ENCODE peak calls at places on chromosomes 16 and 17, in ten cellular contexts. T, L, C, D, E, V, R, H, A and K are unnamed samples.

GRCh38 chr17:17919169-17920107 is 52.8 kb downstream of the TOM1L2 start:
- DNase-seq in T (peak; percentile 78), L (peak; percentile 91), C (peak; percentile 85), D (peak; percentile 83), E (peak; percentile 60), V (peak; percentile 54), R (peak; percentile 86), H (no peak), A (peak; percentile 58), K (peak; percentile 74)

GRCh38 chr17:489758-490329 is 137.2 kb upstream of the RPH3AL start:
- DNase-seq in T (peak; percentile 35), L (peak; percentile 36), C (peak; percentile 67), D (no peak), E (peak; percentile 49), V (no peak), R (no peak), H (no peak), A (no peak), K (peak; percentile 43)

GRCh38 chr16:84947996-84948854 is 63.1 kb downstream of the ZDHHC7 start:
- DNase-seq in T (no peak), L (no peak), C (no peak), D (no peak), E (no peak), V (no peak), R (no peak), H (no peak), A (no peak), K (no peak)

GRCh38 chr17:76427457-76428231 is 25.3 kb downstream of the UBE2O start:
- DNase-seq in T (peak; percentile 84), L (no peak), C (no peak), D (no peak), E (peak; percentile 43), V (no peak), R (no peak), H (no peak), A (no peak), K (no peak)

GRCh38 chr16:64475627-64476351 is 646.1 kb downstream of the CDH11 start:
- DNase-seq in T (peak; percentile 58), L (peak; percentile 10), C (no peak), D (no peak), E (no peak), V (no peak), R (no peak), H (no peak), A (no peak), K (no peak)

GRCh38 chr16:25135239-25135878 is 23.8 kb downstream of the LCMT1 start:
- DNase-seq in T (no peak), L (no peak), C (no peak), D (no peak), E (no peak), V (no peak), R (no peak), H (no peak), A (no peak), K (no peak)

GRCh38 chr16:70399326-70399725 is 39.6 kb downstream of the ST3GAL2 start:
- DNase-seq in T (no peak), L (no peak), C (no peak), D (no peak), E (no peak), V (no peak), R (no peak), H (no peak), A (no peak), K (no peak)

GRCh38 chr16:53131050-53131362 is 76.2 kb downstream of the CHD9 start:
- DNase-seq in T (no peak), L (no peak), C (no peak), D (no peak), E (no peak), V (no peak), R (no peak), H (no peak), A (no peak), K (no peak)

GRCh38 chr16:1678500-1679098 is 520 bp downstream of the JPT2 start:
- DNase-seq in T (peak; percentile 36), L (peak; percentile 75), C (no peak), D (peak; percentile 32), E (peak; percentile 29), V (no peak), R (peak; percentile 57), H (peak; percentile 84), A (no peak), K (peak; percentile 67)

GRCh38 chr16:56518435-56518834 is 1.4 kb downstream of the BBS2 start:
- DNase-seq in T (no peak), L (no peak), C (no peak), D (no peak), E (no peak), V (no peak), R (peak; percentile 74), H (no peak), A (no peak), K (no peak)

GRCh38 chr16:55000595-55000994 is 69.9 kb downstream of the IRX5 start:
- DNase-seq in T (no peak), L (peak; percentile 28), C (no peak), D (no peak), E (no peak), V (no peak), R (no peak), H (no peak), A (no peak), K (no peak)

DNA sequence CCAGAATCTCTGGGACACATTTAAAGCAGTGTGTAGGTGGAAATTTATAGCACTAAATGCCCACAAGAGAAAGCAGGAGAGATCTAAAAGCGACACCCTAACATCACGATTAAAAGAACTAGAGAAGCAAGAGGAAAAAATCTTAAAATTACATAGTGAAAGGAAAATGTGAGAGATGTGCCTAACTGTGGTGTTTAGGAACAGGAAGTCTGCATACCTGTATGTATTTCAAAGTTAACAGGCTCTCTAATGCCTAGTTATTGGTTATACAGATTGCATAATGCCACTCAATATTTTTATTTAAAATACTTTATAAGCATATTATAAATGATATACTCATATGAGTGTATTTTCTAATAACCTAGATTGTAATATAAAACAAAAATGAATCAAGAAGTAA is 25.9 kb downstream of the ZNF267 start:
- DNase-seq in T (no peak), L (no peak), C (no peak), D (no peak), E (no peak), V (no peak), R (no peak), H (no peak), A (no peak), K (no peak)
- H3K9me3 ChIP-seq in T (peaks cover 2% of the 10 kb centered on the region), L (peaks cover 34% of the 10 kb centered on the region), C (peaks cover 20% of the 10 kb centered on the region), D (no peaks in the 10 kb centered on the region), E (peaks cover 5% of the 10 kb centered on the region), V (peaks cover 15% of the 10 kb centered on the region), R (peaks cover 6% of the 10 kb centered on the region), H (no peaks in the 10 kb centered on the region), A (peaks cover 69% of the 10 kb centered on the region), K (no peaks in the 10 kb centered on the region)

GRCh38 chr17:40452074-40452787 is 9.0 kb downstream of the IGFBP4 start:
- DNase-seq in T (no peak), L (peak; percentile 61), C (no peak), D (peak; percentile 87), E (peak; percentile 60), V (no peak), R (no peak), H (no peak), A (no peak), K (no peak)

GRCh38 chr17:40456396-40456951 is 13.2 kb downstream of the IGFBP4 start:
- DNase-seq in T (no peak), L (no peak), C (no peak), D (no peak), E (peak; percentile 66), V (no peak), R (peak; percentile 31), H (no peak), A (no peak), K (no peak)

GRCh38 chr17:40451420-40451819 is 8.2 kb downstream of the IGFBP4 start:
- DNase-seq in T (no peak), L (peak; percentile 84), C (peak; percentile 89), D (peak; percentile 91), E (peak; percentile 86), V (no peak), R (peak; percentile 75), H (no peak), A (peak; percentile 87), K (no peak)

GRCh38 chr17:40452921-40453378 is 9.7 kb downstream of the IGFBP4 start:
- DNase-seq in T (no peak), L (peak; percentile 15), C (no peak), D (no peak), E (no peak), V (no peak), R (no peak), H (no peak), A (no peak), K (no peak)

GRCh38 chr17:40453881-40454630 is 10.8 kb downstream of the IGFBP4 start:
- DNase-seq in T (no peak), L (no peak), C (no peak), D (no peak), E (no peak), V (no peak), R (no peak), H (no peak), A (no peak), K (no peak)
- H3K27ac ChIP-seq in T (no peak overlapping the region), L (no peak overlapping the region), C (no peak overlapping the region), D (peak overlapping the region; percentile 94), E (peak overlapping the region; percentile 66), V (no peak overlapping the region), R (peak overlapping the region; percentile 86), H (no peak overlapping the region), A (peak overlapping the region; percentile 97), K (no peak overlapping the region)

GRCh38 chr16:68744744-68745280 is 7.7 kb downstream of the CDH1 start:
- DNase-seq in T (no peak), L (peak; percentile 88), C (no peak), D (no peak), E (no peak), V (peak; percentile 88), R (no peak), H (peak; percentile 77), A (no peak), K (no peak)
- H3K4me3 ChIP-seq in T (no peak overlapping the region), L (no peak overlapping the region), C (no peak overlapping the region), D (no peak overlapping the region), E (no peak overlapping the region), V (peak overlapping the region; percentile 41), R (no peak overlapping the region), H (no peak overlapping the region), A (no peak overlapping the region), K (no peak overlapping the region)

GRCh38 chr17:82946081-82946480 is 106.3 kb upstream of the ZNF750 start:
- DNase-seq in T (no peak), L (no peak), C (no peak), D (no peak), E (no peak), V (no peak), R (no peak), H (no peak), A (no peak), K (no peak)

GRCh38 chr17:82947051-82947991 is 107.5 kb upstream of the ZNF750 start:
- DNase-seq in T (no peak), L (no peak), C (no peak), D (peak; percentile 12), E (no peak), V (no peak), R (no peak), H (peak; percentile 38), A (peak; percentile 8), K (no peak)

GRCh38 chr17:82943751-82944150 is 103.9 kb upstream of the ZNF750 start:
- DNase-seq in T (no peak), L (no peak), C (no peak), D (no peak), E (no peak), V (no peak), R (no peak), H (peak; percentile 24), A (peak; percentile 5), K (no peak)

GRCh38 chr17:82943339-82943738 is 103.5 kb upstream of the ZNF750 start:
- DNase-seq in T (no peak), L (no peak), C (no peak), D (no peak), E (no peak), V (no peak), R (no peak), H (peak; percentile 24), A (peak; percentile 7), K (no peak)

GRCh38 chr17:82944990-82945389 is 105.2 kb upstream of the ZNF750 start:
- DNase-seq in T (no peak), L (no peak), C (no peak), D (no peak), E (no peak), V (no peak), R (no peak), H (no peak), A (no peak), K (no peak)
- H3K9me3 ChIP-seq in T (no peaks in the 10 kb centered on the region), L (peaks cover 19% of the 10 kb centered on the region), C (peaks cover 23% of the 10 kb centered on the region), D (no peaks in the 10 kb centered on the region), E (no peaks in the 10 kb centered on the region), V (peaks cover 23% of the 10 kb centered on the region), R (no peaks in the 10 kb centered on the region), H (no peaks in the 10 kb centered on the region), A (peaks cover 44% of the 10 kb centered on the region), K (no peaks in the 10 kb centered on the region)